ENCODE peak calls at places on chromosomes 4 and X, in five cellular contexts. One of them, this sample, is unnamed.
A peak's percentile ranks its signal among the peaks of the same experiment; 100 is the strongest.

GRCh38 chrX:110418857-110419249 is 60.2 kb downstream of the RTL9 start:
- DNase-seq in dorsolateral prefrontal cortex: no peak
- DNase-seq in fibroblast of lung: peak; percentile 95
- DNase-seq in psoas muscle: no peak
- DNase-seq in tibial artery: no peak
- DNase-seq in this sample: no peak

GRCh38 chrX:34918091-34918736 is 24.4 kb upstream of the FAM47B start:
- DNase-seq in fibroblast of lung: peak; percentile 43
- DNase-seq in psoas muscle: no peak
- DNase-seq in tibial artery: no peak
- DNase-seq in dorsolateral prefrontal cortex: no peak
- DNase-seq in this sample: no peak

GRCh38 chr4:177119021-177119461 is 190.6 kb upstream of the NEIL3 start:
- DNase-seq in dorsolateral prefrontal cortex: no peak
- DNase-seq in tibial artery: no peak
- DNase-seq in fibroblast of lung: peak; percentile 43
- DNase-seq in psoas muscle: no peak
- DNase-seq in this sample: no peak

GRCh38 chr4:113872426-113873260 is 106.8 kb downstream of the ARSJ start:
- DNase-seq in tibial artery: no peak
- DNase-seq in psoas muscle: no peak
- DNase-seq in dorsolateral prefrontal cortex: no peak
- DNase-seq in fibroblast of lung: no peak
- DNase-seq in this sample: no peak

GRCh38 chr4:182207806-182208483 is 35.3 kb upstream of the TENM3 start:
- DNase-seq in dorsolateral prefrontal cortex: no peak
- DNase-seq in fibroblast of lung: peak; percentile 94
- DNase-seq in tibial artery: no peak
- DNase-seq in psoas muscle: no peak
- DNase-seq in this sample: no peak

GRCh38 chr4:1614854-1615595 is 69.1 kb downstream of the FAM53A start:
- DNase-seq in psoas muscle: peak; percentile 41
- DNase-seq in dorsolateral prefrontal cortex: no peak
- DNase-seq in tibial artery: no peak
- DNase-seq in fibroblast of lung: no peak
- DNase-seq in this sample: no peak

GRCh38 chr4:106240699-106241098 is 75.3 kb downstream of the TBCK start:
- DNase-seq in psoas muscle: no peak
- DNase-seq in fibroblast of lung: no peak
- DNase-seq in dorsolateral prefrontal cortex: no peak
- DNase-seq in tibial artery: no peak
- DNase-seq in this sample: no peak

GRCh38 chr4:72857216-72857615 is 212.3 kb downstream of the COX18 start:
- DNase-seq in psoas muscle: no peak
- DNase-seq in dorsolateral prefrontal cortex: no peak
- DNase-seq in fibroblast of lung: no peak
- DNase-seq in tibial artery: no peak
- DNase-seq in this sample: no peak

GRCh38 chrX:64885850-64886249 is 90.4 kb downstream of the ZC4H2 start:
- DNase-seq in tibial artery: no peak
- DNase-seq in dorsolateral prefrontal cortex: no peak
- DNase-seq in fibroblast of lung: no peak
- DNase-seq in psoas muscle: no peak
- DNase-seq in this sample: no peak

GRCh38 chr4:189792819-189793618 is 147.7 kb upstream of the FRG1 start:
- DNase-seq in dorsolateral prefrontal cortex: peak; percentile 84
- DNase-seq in fibroblast of lung: peak; percentile 76
- DNase-seq in tibial artery: no peak
- DNase-seq in psoas muscle: peak; percentile 65
- DNase-seq in this sample: peak; percentile 78

GRCh38 chr4:15963001-15963451 is at the start of gene FGFBP2:
- DNase-seq in tibial artery: no peak
- DNase-seq in dorsolateral prefrontal cortex: no peak
- DNase-seq in fibroblast of lung: peak; percentile 26
- DNase-seq in psoas muscle: no peak
- DNase-seq in this sample: peak; percentile 48

GRCh38 chr4:151228196-151229119 is 48.5 kb upstream of the PRSS48 start:
- DNase-seq in tibial artery: no peak
- DNase-seq in psoas muscle: no peak
- DNase-seq in dorsolateral prefrontal cortex: no peak
- DNase-seq in fibroblast of lung: peak; percentile 90
- DNase-seq in this sample: no peak

GRCh38 chr4:167233523-167234387 is 539 bp downstream of the SPOCK3 start:
- DNase-seq in fibroblast of lung: peak; percentile 3
- DNase-seq in dorsolateral prefrontal cortex: peak; percentile 73
- DNase-seq in tibial artery: no peak
- DNase-seq in psoas muscle: no peak
- DNase-seq in this sample: no peak

GRCh38 chrX:71178908-71179307 is 34.3 kb downstream of the NLGN3 start:
- DNase-seq in fibroblast of lung: peak; percentile 74
- DNase-seq in dorsolateral prefrontal cortex: no peak
- DNase-seq in psoas muscle: no peak
- DNase-seq in tibial artery: peak; percentile 72
- DNase-seq in this sample: no peak

GRCh38 chr4:25484243-25484721 is 107.2 kb downstream of the ANAPC4 start:
- DNase-seq in psoas muscle: no peak
- DNase-seq in tibial artery: no peak
- DNase-seq in dorsolateral prefrontal cortex: no peak
- DNase-seq in fibroblast of lung: no peak
- DNase-seq in this sample: no peak

GRCh38 chr4:112910109-112910736 is 139.2 kb upstream of the ANK2 start:
- DNase-seq in tibial artery: no peak
- DNase-seq in fibroblast of lung: peak; percentile 82
- DNase-seq in psoas muscle: no peak
- DNase-seq in dorsolateral prefrontal cortex: no peak
- DNase-seq in this sample: no peak

GRCh38 chr4:175176710-175177109 is 258.6 kb downstream of the ADAM29 start:
- DNase-seq in fibroblast of lung: no peak
- DNase-seq in tibial artery: no peak
- DNase-seq in dorsolateral prefrontal cortex: no peak
- DNase-seq in psoas muscle: no peak
- DNase-seq in this sample: no peak

GRCh38 chr4:74109894-74110605 is 11.1 kb upstream of the CXCL2 start:
- DNase-seq in tibial artery: no peak
- DNase-seq in psoas muscle: no peak
- DNase-seq in fibroblast of lung: peak; percentile 81
- DNase-seq in dorsolateral prefrontal cortex: no peak
- DNase-seq in this sample: no peak

GRCh38 chrX:20515841-20516461 is 249.2 kb upstream of the RPS6KA3 start:
- DNase-seq in psoas muscle: no peak
- DNase-seq in dorsolateral prefrontal cortex: no peak
- DNase-seq in tibial artery: no peak
- DNase-seq in fibroblast of lung: peak; percentile 82
- DNase-seq in this sample: peak; percentile 47

GRCh38 chr4:112279025-112279881 is 6.5 kb downstream of the TIFA start:
- DNase-seq in psoas muscle: no peak
- DNase-seq in dorsolateral prefrontal cortex: no peak
- DNase-seq in tibial artery: no peak
- DNase-seq in fibroblast of lung: peak; percentile 24
- DNase-seq in this sample: no peak

GRCh38 chr4:12203945-12204344 is 775.3 kb upstream of the HS3ST1 start:
- DNase-seq in fibroblast of lung: no peak
- DNase-seq in psoas muscle: no peak
- DNase-seq in tibial artery: no peak
- DNase-seq in dorsolateral prefrontal cortex: no peak
- DNase-seq in this sample: no peak

GRCh38 chr4:100075486-100076270 is 114.6 kb downstream of the DDIT4L start:
- DNase-seq in dorsolateral prefrontal cortex: no peak
- DNase-seq in fibroblast of lung: no peak
- DNase-seq in tibial artery: no peak
- DNase-seq in psoas muscle: no peak
- DNase-seq in this sample: no peak

GRCh38 chrX:13937370-13938052 is 92.2 kb downstream of the GEMIN8 start:
- DNase-seq in tibial artery: peak; percentile 60
- DNase-seq in fibroblast of lung: peak; percentile 45
- DNase-seq in dorsolateral prefrontal cortex: no peak
- DNase-seq in psoas muscle: no peak
- DNase-seq in this sample: no peak

GRCh38 chr4:70183168-70183939 is 12.2 kb upstream of the ODAM start:
- DNase-seq in psoas muscle: no peak
- DNase-seq in fibroblast of lung: peak; percentile 79
- DNase-seq in dorsolateral prefrontal cortex: no peak
- DNase-seq in tibial artery: no peak
- DNase-seq in this sample: no peak

DNA sequence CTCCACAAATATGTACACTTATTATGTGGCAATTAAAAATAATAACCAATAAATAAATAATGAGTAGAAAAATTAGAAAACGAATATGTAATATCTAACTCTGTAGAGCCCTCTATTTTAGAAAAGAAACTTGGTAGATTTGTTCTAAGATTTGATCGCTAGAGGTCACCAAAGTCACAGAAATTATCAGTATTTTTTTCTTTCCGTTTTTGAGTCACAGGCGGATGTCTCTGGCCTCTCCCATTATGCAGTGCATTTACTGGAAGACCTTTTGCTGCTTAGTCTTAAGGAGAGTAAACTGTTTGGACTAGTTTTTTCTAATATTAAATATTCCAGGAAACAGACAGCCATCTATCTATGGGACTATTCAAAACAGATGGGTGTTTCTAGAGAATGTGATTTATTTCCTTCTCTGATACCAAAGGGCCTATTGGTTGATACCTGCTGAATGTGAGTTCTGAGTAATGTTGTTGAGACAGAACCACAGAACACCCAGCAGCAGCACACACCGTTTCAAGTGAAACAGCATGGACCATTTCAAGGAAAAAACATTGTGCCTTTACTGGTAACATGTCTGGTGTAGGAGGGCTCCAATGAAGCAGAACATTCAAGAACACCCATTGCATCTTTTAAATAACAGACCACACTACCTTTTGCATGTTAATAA is 34.0 kb upstream of the GYPA start:
- DNase-seq in psoas muscle: no peak
- DNase-seq in dorsolateral prefrontal cortex: no peak
- DNase-seq in fibroblast of lung: peak; percentile 76
- DNase-seq in tibial artery: no peak
- DNase-seq in this sample: no peak
- TF ChIP-seq CTCF in psoas muscle: peak; percentile 40
- TF ChIP-seq CTCF in dorsolateral prefrontal cortex: peak; percentile 65
- TF ChIP-seq CTCF in fibroblast of lung: peak; percentile 23
- TF ChIP-seq CTCF in tibial artery: peak; percentile 56
- TF ChIP-seq CTCF in this sample: peak; percentile 66

GRCh38 chr4:7531640-7531994 is 96.9 kb upstream of the PSAPL1 start:
- DNase-seq in psoas muscle: no peak
- DNase-seq in fibroblast of lung: no peak
- DNase-seq in dorsolateral prefrontal cortex: no peak
- DNase-seq in tibial artery: no peak
- DNase-seq in this sample: no peak
- TF ChIP-seq CTCF in psoas muscle: no peak
- TF ChIP-seq CTCF in fibroblast of lung: no peak
- TF ChIP-seq CTCF in dorsolateral prefrontal cortex: no peak
- TF ChIP-seq CTCF in tibial artery: no peak
- TF ChIP-seq CTCF in this sample: no peak

GRCh38 chrX:30870572-30870971 is 18.5 kb downstream of the TAB3 start:
- DNase-seq in psoas muscle: no peak
- DNase-seq in dorsolateral prefrontal cortex: no peak
- DNase-seq in tibial artery: no peak
- DNase-seq in fibroblast of lung: no peak
- DNase-seq in this sample: no peak

GRCh38 chrX:30864383-30864785 is 24.7 kb downstream of the TAB3 start:
- DNase-seq in fibroblast of lung: peak; percentile 3
- DNase-seq in psoas muscle: no peak
- DNase-seq in tibial artery: no peak
- DNase-seq in dorsolateral prefrontal cortex: no peak
- DNase-seq in this sample: no peak

GRCh38 chrX:30863969-30864368 is 25.1 kb downstream of the TAB3 start:
- DNase-seq in tibial artery: no peak
- DNase-seq in psoas muscle: no peak
- DNase-seq in fibroblast of lung: peak; percentile 19
- DNase-seq in dorsolateral prefrontal cortex: no peak
- DNase-seq in this sample: no peak

GRCh38 chrX:30865612-30866011 is 23.4 kb downstream of the TAB3 start:
- DNase-seq in psoas muscle: no peak
- DNase-seq in fibroblast of lung: no peak
- DNase-seq in tibial artery: no peak
- DNase-seq in dorsolateral prefrontal cortex: no peak
- DNase-seq in this sample: no peak

DNA sequence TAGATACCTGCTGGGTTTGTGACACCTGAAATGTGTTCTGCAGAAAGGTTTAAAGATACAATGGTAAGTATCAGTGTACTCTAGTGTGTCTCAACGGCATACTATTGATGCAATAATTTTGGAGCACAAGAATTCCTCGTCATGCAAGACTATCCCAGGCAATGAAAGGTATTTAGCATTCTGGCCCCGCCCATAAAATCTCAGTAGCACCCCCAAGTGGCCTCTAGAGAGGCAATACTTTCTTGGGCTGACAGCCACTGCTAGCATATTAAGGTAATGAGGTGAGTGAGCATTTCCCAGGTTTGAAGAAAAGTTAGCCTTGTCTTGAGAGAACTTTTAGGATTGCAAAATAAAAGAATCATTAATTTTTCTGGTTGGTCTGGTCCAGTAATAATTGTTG is 24.0 kb downstream of the TAB3 start:
- DNase-seq in dorsolateral prefrontal cortex: no peak
- DNase-seq in fibroblast of lung: no peak
- DNase-seq in psoas muscle: no peak
- DNase-seq in tibial artery: no peak
- DNase-seq in this sample: no peak
- TF ChIP-seq CTCF in dorsolateral prefrontal cortex: no peak
- TF ChIP-seq CTCF in fibroblast of lung: peak; percentile 10
- TF ChIP-seq CTCF in psoas muscle: no peak
- TF ChIP-seq CTCF in tibial artery: no peak
- TF ChIP-seq CTCF in this sample: no peak

DNA sequence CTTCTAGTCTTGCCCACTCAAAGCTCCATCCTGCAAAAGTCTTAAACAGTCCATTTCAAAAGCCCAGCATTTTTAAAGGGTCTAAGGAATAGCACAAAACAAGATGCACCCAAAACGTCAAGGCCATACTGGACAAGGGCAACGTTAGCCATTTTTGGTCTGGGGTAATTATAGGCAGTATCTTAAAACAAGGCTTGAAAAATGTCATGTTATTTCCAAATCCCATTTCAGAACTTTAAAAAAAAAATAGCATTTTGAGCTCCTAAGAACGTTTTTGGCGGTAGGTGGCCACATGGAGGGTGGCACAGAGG is 584 bp upstream of the TMEM165 start:
- DNase-seq in dorsolateral prefrontal cortex: no peak
- DNase-seq in psoas muscle: no peak
- DNase-seq in fibroblast of lung: no peak
- DNase-seq in tibial artery: no peak
- DNase-seq in this sample: no peak
- TF ChIP-seq CTCF in dorsolateral prefrontal cortex: no peak
- TF ChIP-seq CTCF in psoas muscle: no peak
- TF ChIP-seq CTCF in fibroblast of lung: peak; percentile 19
- TF ChIP-seq CTCF in tibial artery: no peak
- TF ChIP-seq CTCF in this sample: peak; percentile 23

GRCh38 chr4:173017802-173018201 is 150.8 kb upstream of the GALNT7 start:
- DNase-seq in dorsolateral prefrontal cortex: no peak
- DNase-seq in tibial artery: no peak
- DNase-seq in psoas muscle: no peak
- DNase-seq in fibroblast of lung: no peak
- DNase-seq in this sample: no peak

GRCh38 chr4:173013232-173013932 is 155.2 kb upstream of the GALNT7 start:
- DNase-seq in tibial artery: no peak
- DNase-seq in fibroblast of lung: peak; percentile 63
- DNase-seq in psoas muscle: no peak
- DNase-seq in dorsolateral prefrontal cortex: no peak
- DNase-seq in this sample: no peak

GRCh38 chr4:173012608-173013007 is 156.0 kb upstream of the GALNT7 start:
- DNase-seq in fibroblast of lung: no peak
- DNase-seq in psoas muscle: no peak
- DNase-seq in dorsolateral prefrontal cortex: no peak
- DNase-seq in tibial artery: no peak
- DNase-seq in this sample: no peak

GRCh38 chr4:173014836-173015235 is 153.8 kb upstream of the GALNT7 start:
- DNase-seq in psoas muscle: no peak
- DNase-seq in fibroblast of lung: no peak
- DNase-seq in tibial artery: no peak
- DNase-seq in dorsolateral prefrontal cortex: no peak
- DNase-seq in this sample: no peak

GRCh38 chr4:173014113-173014558 is 154.5 kb upstream of the GALNT7 start:
- DNase-seq in tibial artery: no peak
- DNase-seq in dorsolateral prefrontal cortex: peak; percentile 53
- DNase-seq in psoas muscle: no peak
- DNase-seq in fibroblast of lung: peak; percentile 73
- DNase-seq in this sample: no peak
- TF ChIP-seq CTCF in tibial artery: no peak
- TF ChIP-seq CTCF in dorsolateral prefrontal cortex: no peak
- TF ChIP-seq CTCF in psoas muscle: no peak
- TF ChIP-seq CTCF in fibroblast of lung: peak; percentile 58
- TF ChIP-seq CTCF in this sample: no peak